ENCODE peak calls at places on chromosomes 4 and X, in five cellular contexts. P is OCI-M1, F is germinal center, I is A549, D is HepG2. V is an unnamed sample.

GRCh38 chrX:101091817-101092216 is 6.2 kb upstream of the CENPI start:
- DNase-seq in D (no peak), F (no peak), I (no peak), P (no peak), V (peak)

GRCh38 chrX:44071847-44072545 is 98.8 kb upstream of the NDP start:
- DNase-seq in I (peak), P (no peak), D (no peak), F (no peak), V (no peak)

GRCh38 chr4:14434483-14434882 is 567.8 kb upstream of the CPEB2 start:
- DNase-seq in I (no peak), D (no peak), P (no peak), F (no peak), V (no peak)

GRCh38 chr4:15043226-15043625 is 40.9 kb downstream of the CPEB2 start:
- DNase-seq in I (no peak), F (no peak), P (peak), D (peak), V (no peak)

GRCh38 chr4:76966024-76966579 is 16.6 kb downstream of the SEPTIN11 start:
- DNase-seq in I (no peak), F (no peak), P (no peak), D (no peak), V (no peak)

GRCh38 chrX:16160729-16161128 is 6.6 kb upstream of the MAGEB17 start:
- DNase-seq in I (peak), D (peak), P (no peak), F (no peak), V (no peak)

GRCh38 chr4:88106205-88106604 is 52.2 kb downstream of the ABCG2 start:
- DNase-seq in I (no peak), F (no peak), D (no peak), P (no peak), V (no peak)

GRCh38 chrX:3066555-3066954 is 25.3 kb downstream of the ARSF start:
- DNase-seq in P (no peak), I (no peak), F (no peak), D (no peak), V (peak)

GRCh38 chr4:3690576-3691152 is 75.5 kb upstream of the ADRA2C start:
- DNase-seq in D (no peak), I (no peak), P (no peak), F (no peak), V (no peak)

GRCh38 chr4:126977306-126977705 is 655.5 kb upstream of the INTU start:
- DNase-seq in F (no peak), I (no peak), P (no peak), D (no peak), V (no peak)

GRCh38 chr4:123649644-123650356 is 253.2 kb downstream of the SPRY1 start:
- DNase-seq in D (peak), P (no peak), I (peak), F (no peak), V (no peak)

GRCh38 chrX:150256297-150256650 is 106.8 kb upstream of the MAMLD1 start:
- DNase-seq in D (no peak), F (no peak), I (no peak), P (no peak), V (no peak)

GRCh38 chr4:114752404-114752803 is 153.8 kb downstream of the UGT8 start:
- DNase-seq in P (no peak), I (no peak), F (no peak), D (no peak), V (no peak)

GRCh38 chr4:117157360-117157759 is 72.0 kb upstream of the TRAM1L1 start:
- DNase-seq in P (no peak), I (no peak), D (no peak), F (no peak), V (no peak)

GRCh38 chr4:72951147-72951546 is 118.4 kb downstream of the COX18 start:
- DNase-seq in D (no peak), I (no peak), P (no peak), F (no peak), V (no peak)

GRCh38 chrX:11365426-11365825 is 72.2 kb downstream of the AMELX start:
- DNase-seq in I (no peak), P (no peak), D (no peak), F (no peak), V (no peak)

GRCh38 chr4:16250665-16251365 is 24.5 kb upstream of the TAPT1 start:
- DNase-seq in I (peak), P (no peak), D (peak), F (no peak), V (no peak)

GRCh38 chr4:101419324-101420135 is 72.2 kb upstream of the PPP3CA start:
- DNase-seq in I (no peak), D (no peak), P (no peak), F (no peak), V (no peak)

GRCh38 chr4:80226091-80226490 is 28.8 kb downstream of the PRDM8 start:
- DNase-seq in I (no peak), D (no peak), F (no peak), P (no peak), V (no peak)

GRCh38 chr4:41135761-41136160 is 78.6 kb downstream of the APBB2 start:
- DNase-seq in D (no peak), P (no peak), I (no peak), F (no peak), V (no peak)

GRCh38 chr4:156193800-156194199 is 240.1 kb upstream of the CTSO start:
- DNase-seq in D (no peak), P (no peak), F (no peak), I (no peak), V (peak)

GRCh38 chr4:189313861-189314513 is 626.7 kb upstream of the FRG1 start:
- DNase-seq in D (no peak), P (no peak), I (no peak), F (no peak), V (no peak)

GRCh38 chrX:153646620-153647373 is at the start of gene DUSP9:
- DNase-seq in P (no peak), D (peak), F (no peak), I (peak), V (peak)

GRCh38 chr4:102037566-102037965 is 247.0 kb downstream of the BANK1 start:
- DNase-seq in F (no peak), I (no peak), D (no peak), P (peak), V (no peak)

GRCh38 chrX:56802921-56803848 is 74.1 kb downstream of the NBDY start:
- DNase-seq in D (peak), I (no peak), F (no peak), P (peak), V (no peak)

GRCh38 chr4:26176621-26177121 is 144.1 kb upstream of the RBPJ start:
- DNase-seq in D (no peak), I (no peak), P (no peak), F (no peak), V (no peak)

GRCh38 chr4:15894393-15894792 is 44.1 kb downstream of the FGFBP1 start:
- DNase-seq in D (no peak), I (no peak), P (no peak), F (no peak), V (no peak)

GRCh38 chrX:24147165-24147564 is 2.4 kb upstream of the ZFX start:
- DNase-seq in P (peak), D (no peak), F (no peak), I (no peak), V (no peak)

GRCh38 chr4:27684501-27685077 is 823.9 kb downstream of the STIM2 start:
- DNase-seq in D (peak), F (no peak), P (peak), I (no peak), V (peak)

GRCh38 chr4:188647820-188648380 is 508.7 kb downstream of the TRIML1 start:
- DNase-seq in D (no peak), I (no peak), F (no peak), P (no peak), V (no peak)

GRCh38 chr4:75099321-75099720 is 166.4 kb downstream of the PARM1 start:
- DNase-seq in D (no peak), P (no peak), I (no peak), F (peak), V (no peak)

GRCh38 chrX:45803383-45803921 is 602.8 kb upstream of the DIPK2B start:
- DNase-seq in P (peak), I (no peak), F (no peak), D (no peak), V (no peak)

GRCh38 chrX:123736333-123736921 is 3.6 kb upstream of the THOC2 start:
- DNase-seq in D (no peak), P (peak), F (no peak), I (no peak), V (peak)

GRCh38 chr4:39637572-39638357 is 900 bp downstream of the SMIM14 start:
- DNase-seq in P (peak), F (peak), D (peak), I (no peak), V (peak)

V was measured in NCI-H524.